ENCODE peak calls at places on chromosome 5, in five cellular contexts. V is astrocyte, G is neuronal stem cell, X is heart left ventricle, O is adipocyte. R is an unnamed sample.

GRCh38 chr5:148730272-148730954 is 76.1 kb upstream of the HTR4 start:
- DNase-seq in V (peak; percentile 48), G (no peak), X (no peak), O (peak; percentile 48), R (peak; percentile 71)

GRCh38 chr5:137619191-137619870 is 116.6 kb downstream of the KLHL3 start:
- DNase-seq in V (peak; percentile 95), G (no peak), X (peak; percentile 85), O (peak; percentile 95), R (peak; percentile 80)

GRCh38 chr5:164175083-164175482 is 669.7 kb downstream of the MAT2B start:
- DNase-seq in V (peak; percentile 83), G (no peak), X (no peak), O (peak; percentile 70), R (peak; percentile 3)

GRCh38 chr5:57466544-57466943 is 16.1 kb downstream of the ACTBL2 start:
- DNase-seq in V (no peak), G (no peak), X (no peak), O (peak; percentile 48), R (no peak)

GRCh38 chr5:80825780-80826460 is 134.2 kb upstream of the RASGRF2 start:
- DNase-seq in V (no peak), G (no peak), X (no peak), O (no peak), R (no peak)

GRCh38 chr5:108769352-108769751 is 21.7 kb downstream of the FER start:
- DNase-seq in V (no peak), G (no peak), X (no peak), O (no peak), R (no peak)

GRCh38 chr5:54449923-54450322 is 5.6 kb upstream of the HSPB3 start:
- DNase-seq in V (no peak), G (no peak), X (no peak), O (no peak), R (no peak)

GRCh38 chr5:137627730-137628129 is 108.2 kb downstream of the KLHL3 start:
- DNase-seq in V (no peak), G (no peak), X (no peak), O (no peak), R (no peak)

GRCh38 chr5:178086266-178086665 is 27.1 kb upstream of the N4BP3 start:
- DNase-seq in V (no peak), G (no peak), X (no peak), O (no peak), R (no peak)

GRCh38 chr5:81180780-81181179 is 52.3 kb upstream of the CKMT2 start:
- DNase-seq in V (no peak), G (no peak), X (no peak), O (no peak), R (no peak)

GRCh38 chr5:138289296-138289695 is 14.9 kb upstream of the GFRA3 start:
- DNase-seq in V (no peak), G (no peak), X (no peak), O (no peak), R (no peak)

GRCh38 chr5:6553986-6554385 is 78.9 kb downstream of the NSUN2 start:
- DNase-seq in V (no peak), G (no peak), X (no peak), O (no peak), R (no peak)

GRCh38 chr5:127785098-127785927 is 82.1 kb downstream of the CCDC192 start:
- DNase-seq in V (peak; percentile 97), G (no peak), X (no peak), O (peak; percentile 64), R (peak; percentile 86)

GRCh38 chr5:9514968-9515367 is 30.9 kb downstream of the SEMA5A start:
- DNase-seq in V (no peak), G (no peak), X (no peak), O (no peak), R (no peak)

GRCh38 chr5:65329266-65329665 is 152.5 kb downstream of the ADAMTS6 start:
- DNase-seq in V (peak; percentile 38), G (peak; percentile 15), X (no peak), O (peak; percentile 52), R (peak; percentile 73)

GRCh38 chr5:42886612-42887011 is 74.9 kb upstream of the SELENOP start:
- DNase-seq in V (no peak), G (no peak), X (no peak), O (no peak), R (no peak)

GRCh38 chr5:156359452-156359851 is 32.5 kb downstream of the SGCD start:
- DNase-seq in V (peak; percentile 85), G (no peak), X (no peak), O (peak; percentile 75), R (peak; percentile 94)

GRCh38 chr5:130279386-130279785 is 375.1 kb downstream of the CHSY3 start:
- DNase-seq in V (peak; percentile 18), G (no peak), X (no peak), O (peak; percentile 26), R (peak; percentile 3)

GRCh38 chr5:60210810-60211209 is 317.3 kb upstream of the PDE4D start:
- DNase-seq in V (no peak), G (no peak), X (no peak), O (no peak), R (no peak)

GRCh38 chr5:137214446-137215189 is 284.5 kb downstream of the SPOCK1 start:
- DNase-seq in V (peak; percentile 71), G (no peak), X (no peak), O (no peak), R (no peak)

GRCh38 chr5:80255752-80256479 is at the start of gene SERINC5:
- DNase-seq in V (peak; percentile 72), G (peak; percentile 60), X (peak; percentile 92), O (peak; percentile 92), R (peak; percentile 91)

GRCh38 chr5:167684251-167684650 is 607.2 kb upstream of the WWC1 start:
- DNase-seq in V (peak; percentile 63), G (no peak), X (no peak), O (no peak), R (no peak)

GRCh38 chr5:135345945-135346731 is 52.9 kb downstream of the MACROH2A1 start:
- DNase-seq in V (no peak), G (no peak), X (no peak), O (no peak), R (no peak)

GRCh38 chr5:169812786-169813185 is 167.5 kb downstream of the INSYN2B start:
- DNase-seq in V (no peak), G (no peak), X (no peak), O (no peak), R (no peak)

GRCh38 chr5:145531038-145531734 is 304.0 kb downstream of the PRELID2 start:
- DNase-seq in V (peak; percentile 84), G (no peak), X (no peak), O (peak; percentile 66), R (peak; percentile 64)

GRCh38 chr5:97078958-97079357 is 63.5 kb downstream of the LIX1 start:
- DNase-seq in V (no peak), G (no peak), X (no peak), O (peak; percentile 14), R (peak; percentile 80)

GRCh38 chr5:19018822-19019221 is 969.2 kb downstream of the CDH18 start:
- DNase-seq in V (no peak), G (no peak), X (no peak), O (peak; percentile 0), R (no peak)

GRCh38 chr5:140295414-140295813 is 7.5 kb downstream of the PFDN1 start:
- DNase-seq in V (peak; percentile 98), G (no peak), X (peak; percentile 55), O (peak; percentile 97), R (peak; percentile 95)

GRCh38 chr5:44900273-44900954 is 91.7 kb downstream of the MRPS30 start:
- DNase-seq in V (no peak), G (no peak), X (no peak), O (no peak), R (no peak)

GRCh38 chr5:122295138-122295537 is 16.9 kb upstream of the SNCAIP start:
- DNase-seq in V (no peak), G (no peak), X (no peak), O (no peak), R (no peak)

GRCh38 chr5:141914154-141914743 is 9.4 kb upstream of the DELE1 start:
- DNase-seq in V (no peak), G (peak; percentile 36), X (peak; percentile 37), O (peak; percentile 32), R (no peak)
- H3K4me3 ChIP-seq in V (peak overlapping the region; percentile 38), G (peak overlapping the region; percentile 29), X (peak overlapping the region; percentile 49), O (peak overlapping the region; percentile 73), R (peak overlapping the region; percentile 37)

GRCh38 chr5:171951218-171951617 is 55.2 kb downstream of the FBXW11 start:
- DNase-seq in V (no peak), G (no peak), X (no peak), O (no peak), R (no peak)
- H3K4me3 ChIP-seq in V (no peak overlapping the region), G (no peak overlapping the region), X (no peak overlapping the region), O (no peak overlapping the region), R (no peak overlapping the region)

GRCh38 chr5:33445808-33446207 is 5.0 kb downstream of the TARS1 start:
- DNase-seq in V (no peak), G (no peak), X (no peak), O (no peak), R (no peak)
- H3K4me3 ChIP-seq in V (no peak overlapping the region), G (no peak overlapping the region), X (no peak overlapping the region), O (no peak overlapping the region), R (no peak overlapping the region)

DNA sequence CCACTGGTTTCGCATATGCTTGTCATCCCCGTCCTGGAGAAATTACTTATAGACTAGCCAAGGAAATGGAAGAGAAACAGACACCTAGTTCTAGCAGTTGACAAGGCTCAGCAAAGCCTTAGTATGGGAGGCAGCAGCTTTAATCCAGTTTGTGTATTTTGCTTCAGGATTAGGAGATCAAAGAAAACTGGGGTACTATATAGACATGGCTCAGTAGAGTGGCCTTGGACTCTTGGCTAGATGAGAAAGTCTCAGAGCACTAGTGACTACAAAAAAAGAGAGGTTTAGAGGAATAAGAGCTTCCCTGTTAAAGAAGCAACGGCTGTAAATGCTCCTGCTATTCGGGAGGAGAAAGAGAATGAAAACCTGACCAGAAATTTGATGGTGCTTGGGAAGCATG is 349.1 kb downstream of the CTNND2 start:
- DNase-seq in V (no peak), G (no peak), X (no peak), O (no peak), R (no peak)
- H3K4me3 ChIP-seq in V (no peak overlapping the region), G (no peak overlapping the region), X (no peak overlapping the region), O (no peak overlapping the region), R (no peak overlapping the region)

GRCh38 chr5:56169949-56170348 is 63.2 kb downstream of the ANKRD55 start:
- DNase-seq in V (no peak), G (no peak), X (no peak), O (no peak), R (no peak)
- H3K4me3 ChIP-seq in V (no peak overlapping the region), G (no peak overlapping the region), X (no peak overlapping the region), O (no peak overlapping the region), R (no peak overlapping the region)

DNA sequence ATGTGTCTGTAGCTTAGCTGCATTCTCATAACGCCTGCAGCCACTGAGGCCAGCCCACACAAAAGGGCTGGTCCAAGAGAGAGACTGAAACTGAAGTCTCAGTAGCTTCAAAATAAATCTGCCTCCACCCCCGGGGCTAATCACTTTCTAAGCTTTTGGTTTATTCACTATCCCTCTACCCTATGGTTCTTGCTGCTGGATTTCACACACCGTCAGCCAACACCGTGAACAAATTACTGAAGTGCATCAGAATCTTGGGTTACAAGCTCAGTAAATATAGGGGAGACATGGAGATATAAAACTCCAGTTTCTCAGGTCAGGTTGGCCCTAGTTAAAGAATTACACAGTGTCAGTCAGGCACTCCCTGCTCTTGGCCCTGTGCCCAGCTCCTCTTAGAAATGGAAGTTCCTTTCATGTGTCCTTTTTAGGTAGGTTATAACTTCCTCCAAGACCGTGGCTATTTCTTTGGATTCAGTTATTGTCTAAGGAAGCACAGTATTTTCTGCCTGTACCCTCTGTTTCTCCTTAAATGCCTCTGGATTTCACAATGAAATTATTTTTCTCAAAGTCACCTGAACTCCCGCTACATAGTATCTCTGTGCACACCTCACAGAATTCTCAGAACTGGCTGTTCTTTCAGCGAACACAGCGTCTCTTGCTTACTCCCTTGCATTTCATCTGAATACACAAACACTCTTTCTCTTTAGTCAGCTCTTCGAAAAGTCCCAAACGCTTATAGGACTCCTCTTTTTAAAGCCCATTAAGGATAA is 112.5 kb downstream of the FAM174A start:
- DNase-seq in V (peak; percentile 27), G (no peak), X (peak; percentile 56), O (peak; percentile 11), R (no peak)
- H3K4me3 ChIP-seq in V (no peak overlapping the region), G (no peak overlapping the region), X (no peak overlapping the region), O (no peak overlapping the region), R (no peak overlapping the region)